ENCODE peak calls at places on chromosome 17, in five cellular contexts. C is lung, I is ovary, D is PC-9, L is A673. V is an unnamed sample.

GRCh38 chr17:17109231-17109630 is 67.0 kb downstream of the MPRIP start:
- DNase-seq in C (no peak), I (no peak), D (no peak), L (no peak), V (no peak)

GRCh38 chr17:71656987-71657858 is 463.6 kb upstream of the SOX9 start:
- DNase-seq in C (no peak), I (no peak), D (no peak), L (no peak), V (no peak)

GRCh38 chr17:8141046-8141445 is 11.2 kb downstream of the PER1 start:
- DNase-seq in C (no peak), I (peak; percentile 35), D (no peak), L (no peak), V (no peak)

GRCh38 chr17:30824002-30824355 is 513 bp downstream of the CRLF3 start:
- DNase-seq in C (no peak), I (peak; percentile 36), D (no peak), L (peak; percentile 5), V (no peak)

GRCh38 chr17:6184508-6184907 is 114.3 kb downstream of the WSCD1 start:
- DNase-seq in C (no peak), I (no peak), D (no peak), L (no peak), V (no peak)

GRCh38 chr17:47981462-47981861 is 10.5 kb downstream of the CDK5RAP3 start:
- DNase-seq in C (no peak), I (no peak), D (no peak), L (no peak), V (no peak)

GRCh38 chr17:77696720-77697460 is 261.6 kb upstream of the TNRC6C start:
- DNase-seq in C (no peak), I (no peak), D (no peak), L (no peak), V (peak; percentile 87)

GRCh38 chr17:76251478-76252039 is 11.3 kb upstream of the RNF157 start:
- DNase-seq in C (no peak), I (no peak), D (peak; percentile 87), L (no peak), V (no peak)

GRCh38 chr17:57927048-57927723 is 28.0 kb downstream of the CUEDC1 start:
- DNase-seq in C (no peak), I (no peak), D (peak; percentile 85), L (peak; percentile 73), V (peak; percentile 87)

GRCh38 chr17:30263552-30264333 is 28.0 kb downstream of the BLMH start:
- DNase-seq in C (no peak), I (no peak), D (no peak), L (no peak), V (no peak)

DNA sequence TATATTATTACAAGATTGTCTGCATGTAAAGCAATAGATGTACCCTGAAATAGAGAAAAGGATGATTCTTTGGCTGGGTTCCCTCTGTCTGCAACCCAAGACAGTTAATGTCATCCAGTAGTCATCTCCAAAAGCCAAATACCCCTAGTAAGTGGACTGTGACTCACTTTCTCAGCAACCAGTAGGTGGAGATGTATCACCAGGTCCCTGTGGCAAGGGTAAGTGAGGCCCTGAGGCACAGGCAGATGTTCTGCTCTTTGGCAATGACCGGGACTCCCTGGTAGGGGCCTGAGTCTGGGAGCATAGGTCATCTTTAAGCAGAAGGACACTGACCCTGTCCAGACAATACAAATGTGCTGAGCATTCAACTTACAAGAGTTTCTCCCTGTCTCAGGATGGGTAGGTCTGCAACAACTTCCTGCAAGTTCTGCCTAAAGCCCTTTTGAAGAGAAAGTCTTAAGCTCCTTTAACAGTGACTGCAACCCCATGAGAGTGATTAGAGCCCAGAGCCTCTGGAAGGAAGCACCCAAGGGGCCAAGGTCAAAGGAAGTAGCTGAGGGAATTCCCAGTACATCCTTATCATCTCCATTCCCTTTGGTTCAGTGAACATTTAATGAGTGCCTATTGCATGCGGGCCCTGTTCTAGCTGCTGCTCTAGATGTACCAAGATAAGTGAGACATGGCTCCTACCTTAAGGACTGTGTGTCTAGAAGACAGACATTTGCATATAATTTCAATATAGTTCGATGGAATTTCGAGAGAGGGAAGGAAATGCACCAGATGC is 31.9 kb downstream of the PMP22 start:
- DNase-seq in C (no peak), I (no peak), D (no peak), L (no peak), V (no peak)
- TF ChIP-seq CTCF in C (no peak), I (no peak), D (peak; percentile 24), L (peak; percentile 30), V (peak; percentile 28)

GRCh38 chr17:72903522-72903921 is 189.0 kb downstream of the SLC39A11 start:
- DNase-seq in C (no peak), I (no peak), D (no peak), L (no peak), V (no peak)
- H3K27ac ChIP-seq in C (no peak overlapping the region), I (no peak overlapping the region), D (no peak overlapping the region), L (no peak overlapping the region), V (no peak overlapping the region)

GRCh38 chr17:44081681-44082080 is 11.1 kb downstream of the G6PC3 start:
- DNase-seq in C (no peak), I (no peak), D (no peak), L (no peak), V (no peak)

GRCh38 chr17:44082206-44082605 is 11.7 kb downstream of the G6PC3 start:
- DNase-seq in C (no peak), I (no peak), D (no peak), L (no peak), V (no peak)

GRCh38 chr17:44084131-44084538 is 13.6 kb downstream of the G6PC3 start:
- DNase-seq in C (no peak), I (no peak), D (no peak), L (peak; percentile 29), V (peak; percentile 73)

GRCh38 chr17:44084921-44085320 is 14.4 kb downstream of the G6PC3 start:
- DNase-seq in C (no peak), I (no peak), D (no peak), L (no peak), V (no peak)

GRCh38 chr17:44083250-44083849 is 12.8 kb downstream of the G6PC3 start:
- DNase-seq in C (no peak), I (no peak), D (peak; percentile 58), L (no peak), V (peak; percentile 88)
- TF ChIP-seq CTCF in C (no peak), I (no peak), D (peak; percentile 71), L (no peak), V (peak; percentile 98)

GRCh38 chr17:75241502-75241901 is 19.9 kb downstream of the GGA3 start:
- DNase-seq in C (no peak), I (no peak), D (no peak), L (no peak), V (no peak)
- H3K27ac ChIP-seq in C (no peak overlapping the region), I (no peak overlapping the region), D (no peak overlapping the region), L (no peak overlapping the region), V (no peak overlapping the region)

V was measured in WERI-Rb-1.